ENCODE peak calls at places on chromosomes 6 and 20, in nine cellular contexts. W is effector CD4-positive, alpha-beta T cell; K is Right ventricle myocardium superior; D is lung; Y is brain microvascular endothelial cell; G is esophagus squamous epithelium; X is NCI-H1092 treated with DMSO at 0.1 percent for 48 hours; A is NCI-H2171 treated with DMSO at 0.1 percent for 48 hours; R is NCI-H345. I is an unnamed sample.

GRCh38 chr6:3405679-3406078 is 51.2 kb downstream of the SLC22A23 start:
- DNase-seq in W (no peak), K (no peak), D (no peak), Y (peak; percentile 54), G (no peak), X (no peak), A (no peak), R (no peak), I (no peak)

GRCh38 chr6:10720229-10720959 is 2.5 kb upstream of the TMEM14C start:
- DNase-seq in W (peak; percentile 34), K (peak; percentile 80), D (peak; percentile 60), Y (no peak), G (no peak), X (peak; percentile 15), A (peak; percentile 33), R (no peak), I (no peak)

GRCh38 chr6:133187114-133187513 is 54.0 kb upstream of the EYA4 start:
- DNase-seq in W (no peak), K (no peak), D (no peak), Y (no peak), G (no peak), X (no peak), A (no peak), R (no peak), I (no peak)

GRCh38 chr6:44487611-44488010 is 100.1 kb downstream of the CDC5L start:
- DNase-seq in W (no peak), K (no peak), D (no peak), Y (no peak), G (no peak), X (no peak), A (no peak), R (no peak), I (no peak)

GRCh38 chr6:34992353-34992752 is 103.3 kb downstream of the ANKS1A start:
- DNase-seq in W (no peak), K (no peak), D (no peak), Y (no peak), G (no peak), X (peak; percentile 10), A (peak; percentile 9), R (peak; percentile 6), I (peak; percentile 82)

GRCh38 chr20:56362833-56363413 is 4.1 kb downstream of the FAM210B start:
- DNase-seq in W (no peak), K (no peak), D (no peak), Y (no peak), G (no peak), X (no peak), A (no peak), R (no peak), I (no peak)

GRCh38 chr6:73929421-73929820 is 233.4 kb downstream of the CD109 start:
- DNase-seq in W (no peak), K (no peak), D (no peak), Y (no peak), G (no peak), X (no peak), A (no peak), R (no peak), I (no peak)

GRCh38 chr20:10982692-10983091 is 308.9 kb upstream of the JAG1 start:
- DNase-seq in W (no peak), K (peak; percentile 77), D (no peak), Y (peak; percentile 98), G (no peak), X (no peak), A (no peak), R (no peak), I (no peak)

GRCh38 chr6:136604928-136605485 is 54.8 kb upstream of the MAP7 start:
- DNase-seq in W (no peak), K (no peak), D (no peak), Y (no peak), G (no peak), X (no peak), A (no peak), R (peak; percentile 51), I (no peak)